ENCODE peak calls at places on chromosome 5, in five cellular contexts. A, H, J, S and L are unnamed samples.

GRCh38 chr5:60332244-60333018 is 367.5 kb downstream of the DEPDC1B start:
- DNase-seq in S (no peak), H (peak; percentile 39), J (no peak), A (no peak), L (no peak)

GRCh38 chr5:127313847-127314473 is 23.4 kb downstream of the MEGF10 start:
- DNase-seq in H (peak; percentile 53), A (peak; percentile 54), S (peak; percentile 90), J (no peak), L (no peak)

GRCh38 chr5:60843693-60844428 is at the start of gene ELOVL7:
- DNase-seq in H (peak; percentile 85), J (no peak), S (peak; percentile 85), A (peak; percentile 88), L (no peak)

GRCh38 chr5:143338658-143339366 is 64.7 kb downstream of the NR3C1 start:
- DNase-seq in J (no peak), H (no peak), S (peak; percentile 50), A (no peak), L (no peak)

GRCh38 chr5:43171441-43171840 is 20.6 kb upstream of the NIM1K start:
- DNase-seq in J (no peak), H (no peak), S (no peak), A (no peak), L (no peak)

GRCh38 chr5:1895771-1896420 is 13.2 kb upstream of the IRX4 start:
- DNase-seq in A (no peak), H (no peak), J (no peak), S (no peak), L (no peak)

GRCh38 chr5:82164957-82165698 is 113.0 kb downstream of the RPS23 start:
- DNase-seq in H (no peak), J (no peak), S (no peak), A (peak; percentile 11), L (no peak)

GRCh38 chr5:121182788-121183490 is 668.7 kb upstream of the FTMT start:
- DNase-seq in H (no peak), J (no peak), A (no peak), S (no peak), L (no peak)

GRCh38 chr5:123154857-123155467 is 65.9 kb downstream of the PRDM6 start:
- DNase-seq in S (no peak), J (no peak), H (no peak), A (no peak), L (no peak)

GRCh38 chr5:146877783-146878470 is 630 bp downstream of the PPP2R2B start:
- DNase-seq in H (peak; percentile 31), J (no peak), A (peak; percentile 63), S (peak; percentile 68), L (no peak)

GRCh38 chr5:68137451-68138190 is 77.9 kb upstream of the PIK3R1 start:
- DNase-seq in S (no peak), A (no peak), J (no peak), H (no peak), L (no peak)

GRCh38 chr5:29389993-29390392 is 1803.5 kb upstream of the CDH6 start:
- DNase-seq in J (no peak), A (no peak), H (no peak), S (no peak), L (no peak)